ENCODE peak calls at places on chromosomes 2 and 18, in seven cellular contexts. B is activated T-cell treated with anti-CD3 and anti-CD28 coated beads for 48 hours; K is choroid plexus epithelial cell; Y is C1 segment of cervical spinal cord; U is DMS79 treated with DMSO at 0.1 percent for 48 hours; V is CD4-positive, alpha-beta T cell; T is psoas muscle. D is an unnamed sample.

GRCh38 chr2:134177351-134177931 is 76.4 kb upstream of the MGAT5 start:
- DNase-seq in B (no peak), K (no peak), U (peak), Y (no peak), T (no peak), V (no peak), D (no peak)

GRCh38 chr2:226002438-226002837 is 602.9 kb downstream of the NYAP2 start:
- DNase-seq in U (no peak), V (no peak), K (peak), Y (no peak), B (no peak), T (peak), D (no peak)

GRCh38 chr2:147182260-147182659 is 662.6 kb upstream of the ACVR2A start:
- DNase-seq in B (peak), T (no peak), K (no peak), V (peak), U (no peak), Y (no peak), D (no peak)

GRCh38 chr2:48723125-48723524 is 32.4 kb downstream of the LHCGR start:
- DNase-seq in T (no peak), Y (no peak), K (peak), U (no peak), B (no peak), V (no peak), D (no peak)

GRCh38 chr2:182320106-182320505 is 106.7 kb downstream of the PDE1A start:
- DNase-seq in T (no peak), V (no peak), B (no peak), Y (peak), U (no peak), K (no peak), D (no peak)

GRCh38 chr2:96209011-96209728 is 543 bp upstream of the STARD7 start:
- DNase-seq in U (peak), V (no peak), T (no peak), K (no peak), B (no peak), Y (peak), D (no peak)

GRCh38 chr2:16899958-16900357 is 234.3 kb upstream of the CYRIA start:
- DNase-seq in U (no peak), K (no peak), B (no peak), V (no peak), Y (no peak), T (no peak), D (no peak)

GRCh38 chr2:174053285-174053684 is 88.1 kb upstream of the SP3 start:
- DNase-seq in T (no peak), B (no peak), Y (no peak), U (no peak), V (no peak), K (no peak), D (no peak)

GRCh38 chr2:201985740-201986735 is 47.6 kb upstream of the FZD7 start:
- DNase-seq in T (no peak), B (no peak), U (no peak), V (no peak), Y (no peak), K (no peak), D (no peak)

GRCh38 chr2:72090781-72091482 is 56.7 kb downstream of the CYP26B1 start:
- DNase-seq in T (no peak), Y (no peak), U (no peak), K (no peak), V (no peak), B (no peak), D (no peak)

GRCh38 chr2:231397928-231398294 is 2.4 kb downstream of the B3GNT7 start:
- DNase-seq in V (no peak), U (no peak), K (no peak), B (no peak), Y (no peak), T (no peak), D (no peak)

GRCh38 chr18:53991202-53991601 is 233.3 kb downstream of the MBD2 start:
- DNase-seq in Y (no peak), T (no peak), B (no peak), K (peak), V (no peak), U (no peak), D (no peak)

GRCh38 chr2:101012706-101013181 is 10.7 kb downstream of the RPL31 start:
- DNase-seq in U (peak), Y (peak), K (peak), T (no peak), V (no peak), B (no peak), D (no peak)

D was measured in left ventricle myocardium inferior.